ENCODE peak calls at places on chromosomes 1 and 21, in ten cellular contexts. W, A, M, E, D, O, G, P, B and Q are unnamed samples.

GRCh38 chr1:248807067-248807737 is 18.5 kb downstream of the SH3BP5L start:
- DNase-seq in E (peak), O (peak), G (peak), M (peak), W (no peak), B (peak), A (peak), D (peak), P (peak), Q (no peak)

GRCh38 chr1:5901150-5901549 is 91.1 kb downstream of the NPHP4 start:
- DNase-seq in G (no peak), E (no peak), P (no peak), D (peak), W (no peak), A (no peak), B (no peak), M (no peak), O (no peak), Q (no peak)

GRCh38 chr1:84724128-84724860 is 34.0 kb upstream of the SSX2IP start:
- DNase-seq in B (peak), M (no peak), O (peak), E (peak), D (peak), A (no peak), P (no peak), W (no peak), G (no peak), Q (no peak)

GRCh38 chr1:112464501-112464900 is 44.3 kb upstream of the WNT2B start:
- DNase-seq in E (no peak), O (no peak), P (no peak), G (no peak), W (no peak), A (peak), D (no peak), M (no peak), B (no peak), Q (no peak)

GRCh38 chr1:228452194-228453021 is 34.8 kb upstream of the RNF187 start:
- DNase-seq in M (no peak), W (no peak), O (no peak), A (no peak), D (no peak), P (no peak), G (no peak), E (peak), B (no peak), Q (no peak)

GRCh38 chr1:67564193-67564592 is 120.8 kb upstream of the GADD45A start:
- DNase-seq in D (no peak), M (no peak), B (no peak), P (no peak), G (peak), O (peak), A (peak), E (no peak), W (peak), Q (peak)

GRCh38 chr1:237961710-237962109 is 71.0 kb upstream of the ZP4 start:
- DNase-seq in A (no peak), O (no peak), W (no peak), D (no peak), P (no peak), M (no peak), B (no peak), G (no peak), E (no peak), Q (no peak)

GRCh38 chr1:86356247-86356646 is 39.9 kb downstream of the ODF2L start:
- DNase-seq in E (peak), W (no peak), O (no peak), B (no peak), P (no peak), D (no peak), A (no peak), M (no peak), G (peak), Q (no peak)

GRCh38 chr1:82321794-82322193 is 521.1 kb downstream of the ADGRL2 start:
- DNase-seq in A (peak), O (no peak), B (no peak), E (no peak), W (no peak), M (no peak), G (no peak), P (no peak), D (no peak), Q (no peak)

GRCh38 chr1:189274267-189274666 is 1203.4 kb downstream of the BRINP3 start:
- DNase-seq in B (no peak), E (no peak), O (no peak), P (no peak), W (no peak), G (no peak), M (no peak), A (no peak), D (no peak), Q (no peak)

GRCh38 chr1:65214340-65215027 is 66.5 kb downstream of the AK4 start:
- DNase-seq in G (no peak), P (no peak), E (no peak), W (no peak), D (no peak), A (no peak), B (peak), O (no peak), M (no peak), Q (no peak)

GRCh38 chr21:45154511-45155508 is 80.4 kb downstream of the ADARB1 start:
- DNase-seq in M (peak), W (no peak), P (no peak), D (no peak), A (no peak), O (no peak), E (peak), G (peak), B (no peak), Q (no peak)

GRCh38 chr1:28341591-28341990 is 12.8 kb downstream of the MED18 start:
- DNase-seq in M (peak), P (no peak), W (no peak), D (no peak), B (no peak), O (no peak), E (no peak), A (no peak), G (peak), Q (no peak)

GRCh38 chr1:74145086-74145485 is 52.9 kb downstream of the LRRIQ3 start:
- DNase-seq in P (no peak), B (no peak), O (no peak), E (no peak), A (no peak), D (no peak), G (no peak), W (no peak), M (no peak), Q (no peak)

GRCh38 chr1:203771901-203772301 is 6.9 kb downstream of the LAX1 start:
- DNase-seq in B (no peak), G (peak), P (no peak), M (no peak), D (no peak), A (no peak), W (peak), O (peak), E (no peak), Q (no peak)

GRCh38 chr1:172163479-172164215 is 256.8 kb upstream of the C1orf105 start:
- DNase-seq in P (no peak), O (no peak), B (no peak), E (no peak), M (peak), G (peak), A (no peak), D (no peak), W (no peak), Q (no peak)

GRCh38 chr1:172533511-172534116 is 664 bp downstream of the SUCO start:
- DNase-seq in P (no peak), B (peak), G (peak), A (peak), O (no peak), W (no peak), D (peak), M (peak), E (peak), Q (peak)

GRCh38 chr1:111604931-111605330 is 14.7 kb upstream of the RAP1A start:
- DNase-seq in O (no peak), D (no peak), P (no peak), A (no peak), E (no peak), W (no peak), M (peak), G (peak), B (no peak), Q (peak)

GRCh38 chr21:31218830-31219608 is 125.0 kb downstream of the TIAM1 start:
- DNase-seq in A (no peak), D (no peak), M (peak), G (peak), W (peak), E (no peak), P (peak), B (no peak), O (no peak), Q (no peak)

GRCh38 chr21:36910581-36911307 is 55.7 kb downstream of the HLCS start:
- DNase-seq in W (no peak), E (peak), G (peak), D (no peak), M (peak), P (no peak), A (no peak), O (no peak), B (no peak), Q (no peak)

GRCh38 chr21:41411449-41412089 is 14.5 kb upstream of the MX1 start:
- DNase-seq in D (no peak), A (no peak), E (peak), G (peak), P (no peak), B (peak), M (no peak), O (peak), W (no peak), Q (no peak)

GRCh38 chr1:186183219-186183618 is 191.8 kb downstream of the TPR start:
- DNase-seq in D (no peak), O (no peak), M (peak), W (peak), E (peak), B (no peak), A (no peak), P (no peak), G (peak), Q (peak)

GRCh38 chr1:90561926-90562325 is 155.2 kb downstream of the BARHL2 start:
- DNase-seq in P (no peak), O (no peak), M (no peak), D (no peak), E (no peak), B (no peak), G (no peak), W (no peak), A (no peak), Q (no peak)

GRCh38 chr1:247357781-247358211 is 26.1 kb upstream of the ZNF496 start:
- DNase-seq in B (no peak), A (no peak), O (no peak), M (peak), P (no peak), W (no peak), E (no peak), D (no peak), G (peak), Q (no peak)

GRCh38 chr1:17342014-17342441 is 30.0 kb upstream of the PADI6 start:
- DNase-seq in O (no peak), W (no peak), M (no peak), B (no peak), G (no peak), D (no peak), A (no peak), E (no peak), P (no peak), Q (no peak)

GRCh38 chr1:6151291-6151822 is 28.8 kb downstream of the CHD5 start:
- DNase-seq in M (no peak), A (no peak), G (no peak), B (no peak), D (no peak), O (no peak), P (no peak), W (no peak), E (no peak), Q (no peak)

GRCh38 chr1:72530646-72531045 is 248.3 kb upstream of the NEGR1 start:
- DNase-seq in W (no peak), B (no peak), A (no peak), O (no peak), M (no peak), G (peak), D (no peak), E (no peak), P (no peak), Q (no peak)

GRCh38 chr1:192491804-192492554 is 83.6 kb upstream of the RGS1 start:
- DNase-seq in E (no peak), B (no peak), G (peak), M (peak), P (no peak), D (no peak), O (no peak), A (peak), W (no peak), Q (no peak)

GRCh38 chr1:224392411-224393249 is 36.0 kb downstream of the CNIH4 start:
- DNase-seq in E (no peak), B (no peak), P (no peak), D (no peak), A (no peak), O (no peak), M (no peak), G (no peak), W (no peak), Q (no peak)

GRCh38 chr1:65068202-65069011 is 79.6 kb upstream of the AK4 start:
- DNase-seq in G (peak), E (no peak), O (no peak), D (no peak), P (no peak), A (peak), W (no peak), M (peak), B (peak), Q (no peak)

GRCh38 chr1:36947384-36947783 is 86.9 kb downstream of the GRIK3 start:
- DNase-seq in A (no peak), P (no peak), D (no peak), W (no peak), B (no peak), M (no peak), O (no peak), G (no peak), E (no peak), Q (no peak)

GRCh38 chr21:17114019-17114418 is 398.8 kb upstream of the CXADR start:
- DNase-seq in E (no peak), A (no peak), W (no peak), P (no peak), M (no peak), B (no peak), D (no peak), G (no peak), O (no peak), Q (no peak)

GRCh38 chr21:41745026-41745820 is 21.6 kb downstream of the RIPK4 start:
- DNase-seq in B (no peak), A (no peak), O (no peak), P (no peak), M (no peak), W (no peak), G (no peak), D (peak), E (no peak), Q (no peak)

GRCh38 chr1:37449936-37450335 is 24.4 kb upstream of the ZC3H12A start:
- DNase-seq in B (no peak), D (peak), O (no peak), W (no peak), E (no peak), A (no peak), M (no peak), G (no peak), P (no peak), Q (no peak)

GRCh38 chr1:235670157-235670776 is 20.7 kb upstream of the GNG4 start:
- DNase-seq in B (no peak), P (no peak), D (no peak), O (no peak), W (no peak), G (peak), E (peak), A (peak), M (peak), Q (no peak)
- H3K4me3 ChIP-seq in B (no peak), P (no peak), D (no peak), O (no peak), W (no peak), G (no peak), E (no peak), A (no peak), M (no peak), Q (no peak)

DNA sequence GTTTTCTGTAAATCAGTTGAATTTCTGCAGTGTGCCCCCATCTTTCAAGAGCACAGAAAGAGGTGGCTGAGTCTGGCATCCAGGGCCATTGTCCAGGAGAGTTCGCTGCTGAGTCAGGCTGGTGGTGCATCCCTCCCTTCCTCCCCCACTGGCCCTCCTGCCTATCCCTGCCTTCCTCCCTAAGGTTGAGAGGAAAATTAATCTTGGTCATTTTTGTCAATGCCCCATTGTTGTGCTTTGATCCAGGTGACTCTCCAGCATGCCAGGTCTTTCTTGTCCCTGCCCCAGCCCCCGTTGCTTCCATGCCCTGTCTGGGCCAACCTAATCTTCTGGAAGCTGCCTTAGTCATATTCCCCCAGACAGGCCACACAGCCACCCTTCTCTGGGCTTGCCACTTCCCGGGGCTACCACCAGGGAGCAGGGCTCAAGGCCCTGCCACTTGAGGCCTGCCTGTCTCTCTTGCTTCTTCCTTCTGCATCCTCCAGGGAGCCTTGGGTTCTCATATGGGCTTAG is 26.6 kb downstream of the PROK1 start:
- DNase-seq in D (no peak), E (peak), O (peak), G (no peak), P (no peak), M (no peak), W (no peak), A (no peak), B (no peak), Q (no peak)
- TF ChIP-seq CTCF in D (no peak), E (peak), O (peak), G (peak), P (no peak), M (peak), W (no peak), A (no peak), B (no peak), Q (peak)

GRCh38 chr1:160050619-160051018 is 18.8 kb upstream of the PIGM start:
- DNase-seq in P (no peak), M (no peak), E (no peak), B (no peak), D (no peak), G (no peak), W (no peak), O (no peak), A (no peak), Q (no peak)

GRCh38 chr1:160052943-160053342 is 17.0 kb downstream of the KCNJ10 start:
- DNase-seq in O (no peak), A (no peak), E (no peak), M (no peak), P (no peak), D (no peak), B (no peak), W (no peak), G (no peak), Q (no peak)

GRCh38 chr1:160056648-160057169 is 13.3 kb downstream of the KCNJ10 start:
- DNase-seq in W (no peak), O (no peak), D (no peak), G (no peak), E (no peak), P (no peak), M (no peak), B (no peak), A (no peak), Q (no peak)

GRCh38 chr1:160058087-160058486 is 11.9 kb downstream of the KCNJ10 start:
- DNase-seq in A (peak), D (no peak), O (no peak), W (no peak), E (no peak), G (peak), M (peak), P (no peak), B (no peak), Q (no peak)

DNA sequence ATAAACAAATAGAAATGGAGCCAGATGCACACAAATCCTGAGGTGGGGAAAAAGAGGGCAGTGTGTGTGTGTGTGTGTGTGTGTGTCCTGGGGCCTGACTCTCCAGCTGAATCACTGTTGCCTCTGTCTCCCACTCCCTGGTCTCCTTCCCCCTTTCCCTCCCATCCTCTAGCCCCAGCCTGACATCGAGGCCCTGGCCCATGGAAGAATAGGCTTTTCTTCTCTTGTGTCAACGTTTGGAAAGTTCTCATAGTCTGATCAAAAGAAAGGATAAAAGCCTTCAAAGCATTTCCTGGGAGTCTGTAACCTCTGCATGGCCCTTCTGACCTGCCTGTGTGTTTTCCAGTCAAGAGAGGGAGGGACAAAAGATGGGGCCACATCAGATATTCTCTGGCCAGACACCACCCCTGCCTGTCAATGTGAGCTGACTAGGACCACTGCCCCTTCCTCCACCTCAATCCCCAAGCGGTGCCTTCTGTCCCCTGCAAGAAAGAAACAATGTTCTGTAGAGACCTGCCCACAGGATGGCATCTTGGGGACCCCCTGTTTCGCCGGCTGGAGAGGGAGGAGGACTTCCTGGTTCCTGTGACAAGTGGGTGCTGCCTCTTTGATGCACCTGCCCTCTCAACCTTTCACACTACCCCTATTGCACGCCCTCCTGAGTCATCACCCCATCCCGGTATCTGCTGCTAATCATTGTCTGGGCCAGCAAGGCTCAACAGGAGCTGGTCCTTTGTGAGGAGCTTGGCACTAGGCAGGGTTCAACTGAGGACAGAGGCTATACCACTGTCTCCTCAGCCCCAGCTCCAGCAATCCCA is 16.2 kb downstream of the KCNJ10 start:
- DNase-seq in E (no peak), O (no peak), D (no peak), W (no peak), M (no peak), B (no peak), P (no peak), G (no peak), A (no peak), Q (no peak)
- H3K4me3 ChIP-seq in E (no peak), O (no peak), D (no peak), W (no peak), M (no peak), B (no peak), P (no peak), G (no peak), A (no peak), Q (no peak)

DNA sequence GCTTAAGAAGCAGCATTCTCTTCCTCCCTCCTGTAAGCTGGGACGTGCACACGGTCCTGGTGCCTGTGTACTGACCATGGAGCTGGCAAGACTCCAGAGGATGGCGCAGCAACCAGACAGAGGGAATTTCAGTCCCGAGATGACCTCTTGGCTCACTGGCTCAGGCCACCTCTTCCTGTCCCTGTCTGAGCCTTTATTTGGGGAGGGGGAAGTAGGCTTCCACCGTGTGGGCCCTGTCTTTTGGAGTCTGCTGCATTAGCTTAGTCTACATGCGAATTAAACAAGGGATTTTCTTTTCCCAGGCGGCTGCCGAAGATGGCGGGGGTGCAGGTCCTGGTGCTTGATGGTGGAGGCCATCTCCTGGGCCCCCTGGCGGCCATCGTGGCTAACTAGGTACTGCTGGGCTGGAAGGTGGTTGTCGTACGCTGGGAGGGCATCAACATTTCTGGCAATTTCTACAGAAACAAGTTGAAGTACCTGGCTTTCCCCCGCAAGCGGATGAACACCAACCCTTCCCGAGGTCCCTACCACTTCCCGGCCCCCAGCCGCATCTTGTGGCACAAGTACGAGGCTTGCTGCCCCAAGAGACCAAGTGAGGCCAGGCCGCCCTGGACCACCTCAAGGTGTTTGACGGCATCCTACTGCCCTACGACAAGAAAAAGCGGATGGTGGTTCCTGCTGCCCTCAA is 10.2 kb downstream of the IL24 start:
- DNase-seq in B (peak), E (peak), D (peak), O (peak), P (no peak), M (no peak), G (no peak), A (no peak), W (peak), Q (no peak)
- TF ChIP-seq CTCF in B (no peak), E (peak), D (no peak), O (no peak), P (no peak), M (peak), G (no peak), A (peak), W (no peak), Q (peak)